ENCODE peak calls at places on chromosomes 6 and 20, in five cellular contexts. P is GM13977, W is K562, Q is neural crest cell, U is psoas muscle. F is an unnamed sample.

GRCh38 chr20:41318271-41318649 is 729 bp upstream of the ZHX3 start:
- DNase-seq in P (no peak), W (no peak), Q (no peak), U (no peak), F (no peak)

GRCh38 chr20:43448748-43449535 is 8.8 kb upstream of the SRSF6 start:
- DNase-seq in P (peak; percentile 68), W (peak; percentile 75), Q (peak; percentile 40), U (no peak), F (no peak)

GRCh38 chr20:49432562-49432961 is 49.9 kb downstream of the KCNB1 start:
- DNase-seq in P (no peak), W (no peak), Q (no peak), U (no peak), F (no peak)

GRCh38 chr6:84035484-84035883 is 1.9 kb downstream of the MRAP2 start:
- DNase-seq in P (no peak), W (no peak), Q (no peak), U (no peak), F (no peak)

GRCh38 chr6:133767571-133767970 is 121.3 kb upstream of the TCF21 start:
- DNase-seq in P (no peak), W (no peak), Q (no peak), U (no peak), F (no peak)

GRCh38 chr6:115898246-115898645 is 162.4 kb downstream of the FRK start:
- DNase-seq in P (no peak), W (no peak), Q (no peak), U (no peak), F (no peak)

GRCh38 chr6:117615981-117616961 is 14.0 kb upstream of the GOPC start:
- DNase-seq in P (no peak), W (no peak), Q (no peak), U (no peak), F (no peak)

GRCh38 chr6:119501798-119502483 is 152.4 kb upstream of the MAN1A1 start:
- DNase-seq in P (no peak), W (no peak), Q (no peak), U (no peak), F (no peak)

GRCh38 chr6:34027445-34027936 is 118.4 kb downstream of the GRM4 start:
- DNase-seq in P (peak; percentile 82), W (peak; percentile 63), Q (peak; percentile 67), U (peak; percentile 46), F (no peak)

GRCh38 chr6:28940294-28940858 is 16.6 kb upstream of the TRIM27 start:
- DNase-seq in P (peak; percentile 27), W (peak; percentile 79), Q (peak; percentile 48), U (no peak), F (no peak)

GRCh38 chr6:144217264-144217663 is 66.9 kb downstream of the STX11 start:
- DNase-seq in P (no peak), W (no peak), Q (no peak), U (no peak), F (no peak)

GRCh38 chr20:23132293-23132929 is 46.3 kb upstream of the CD93 start:
- DNase-seq in P (no peak), W (peak; percentile 77), Q (no peak), U (no peak), F (no peak)

GRCh38 chr20:2693996-2694471 is 1.5 kb downstream of the EBF4 start:
- DNase-seq in P (no peak), W (peak; percentile 9), Q (no peak), U (no peak), F (no peak)

DNA sequence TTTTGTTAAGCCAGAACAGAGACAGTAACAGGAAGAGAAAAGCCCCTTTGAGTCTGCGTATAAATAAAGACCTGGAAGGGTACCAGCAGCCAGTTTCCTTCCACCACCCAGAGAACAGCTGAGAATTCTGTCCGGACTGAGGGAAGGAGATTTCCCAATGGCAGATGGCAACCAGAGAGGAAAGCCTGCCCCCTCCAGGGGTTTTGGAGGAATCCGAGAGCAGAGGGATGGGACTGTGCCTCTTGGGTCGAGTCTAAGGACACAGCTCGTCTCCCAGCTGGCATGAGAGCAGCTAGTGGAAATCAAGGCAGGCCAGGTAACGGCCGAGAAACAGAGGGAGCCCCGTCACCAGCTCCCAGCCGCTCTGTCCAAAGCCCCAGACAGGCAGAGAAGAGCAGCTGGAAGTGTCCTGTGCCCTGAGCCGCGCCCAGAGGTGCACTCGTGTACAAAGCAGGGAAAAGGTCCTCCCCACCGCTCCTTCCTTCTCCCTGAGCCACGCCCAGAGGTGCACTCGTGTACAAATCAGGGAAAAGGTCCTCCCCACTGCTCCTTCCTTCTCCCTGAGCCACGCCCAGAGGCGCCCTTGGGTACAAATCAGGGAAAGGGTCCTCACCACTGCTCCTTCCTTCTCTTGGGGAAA is 134.0 kb upstream of the SNX9 start:
- DNase-seq in P (no peak), W (peak; percentile 49), Q (no peak), U (no peak), F (no peak)
- TF ChIP-seq CTCF in P (no peak), W (peak; percentile 46), Q (no peak), U (peak; percentile 30), F (peak; percentile 16)

GRCh38 chr6:26455357-26455970 is 2.3 kb upstream of the BTN2A1 start:
- DNase-seq in P (no peak), W (no peak), Q (no peak), U (no peak), F (no peak)

GRCh38 chr6:26457407-26457795 is 354 bp upstream of the BTN2A1 start:
- DNase-seq in P (no peak), W (no peak), Q (peak; percentile 36), U (peak; percentile 39), F (no peak)

GRCh38 chr6:26454641-26455040 is 3.1 kb upstream of the BTN2A1 start:
- DNase-seq in P (no peak), W (peak; percentile 30), Q (no peak), U (no peak), F (no peak)

GRCh38 chr6:26459023-26459810 is 1.5 kb downstream of the BTN2A1 start:
- DNase-seq in P (no peak), W (no peak), Q (no peak), U (no peak), F (no peak)

GRCh38 chr6:26457796-26458688 is at the start of gene BTN2A1:
- DNase-seq in P (peak; percentile 83), W (peak; percentile 94), Q (peak; percentile 56), U (peak; percentile 58), F (peak; percentile 85)
- TF ChIP-seq CTCF in P (no peak), W (no peak), Q (no peak), U (no peak), F (peak; percentile 2)

GRCh38 chr20:61918548-61918947 is 147.1 kb downstream of the TAF4 start:
- DNase-seq in P (no peak), W (no peak), Q (no peak), U (no peak), F (no peak)
- TF ChIP-seq CTCF in P (no peak), W (peak; percentile 18), Q (peak; percentile 31), U (no peak), F (no peak)

DNA sequence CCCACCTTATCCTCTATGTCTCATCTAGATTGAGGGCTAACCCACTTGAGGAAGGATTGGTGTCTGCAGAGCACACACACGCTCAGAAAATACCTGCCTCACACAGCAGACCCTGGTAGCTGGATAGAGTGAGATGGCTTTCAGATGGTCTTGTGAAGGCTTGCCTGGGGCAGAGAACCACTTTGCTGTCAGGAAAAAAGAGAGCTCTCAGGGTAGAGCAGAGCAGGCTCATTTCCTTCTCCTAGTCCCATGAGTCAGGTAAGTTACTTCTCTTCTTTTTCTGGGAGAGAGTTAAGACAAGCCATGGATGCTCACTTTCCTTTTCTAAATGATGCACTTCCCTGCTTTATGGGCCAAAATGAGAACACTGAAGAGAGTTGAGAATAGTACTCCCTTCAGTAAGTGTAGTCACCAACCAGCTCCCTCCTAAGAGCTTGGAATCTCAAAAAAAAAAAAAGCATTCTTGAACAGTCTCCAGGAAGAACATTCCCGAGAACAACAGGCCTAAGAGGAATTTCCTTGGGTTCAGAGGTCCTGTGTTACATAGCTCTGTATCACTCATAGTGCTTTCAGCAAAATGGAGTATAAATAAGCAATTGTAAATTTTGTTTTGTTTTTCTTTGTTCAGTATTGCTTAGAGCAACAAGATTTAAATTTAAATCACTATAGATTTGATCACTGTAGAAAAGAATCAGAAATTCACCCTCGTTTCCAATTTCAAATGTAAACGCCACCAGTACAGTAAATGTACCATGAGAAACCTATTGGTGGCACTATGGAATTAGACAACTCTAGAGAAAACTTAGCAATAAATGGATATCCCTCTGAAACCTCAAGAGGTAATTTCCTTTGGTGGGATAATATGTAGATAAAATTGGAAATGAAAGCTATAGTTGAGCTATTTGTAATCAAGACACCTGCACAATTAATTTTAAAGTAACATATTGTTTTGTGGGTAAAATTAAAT is 530.3 kb downstream of the RFPL4B start:
- DNase-seq in P (no peak), W (no peak), Q (no peak), U (no peak), F (peak; percentile 59)
- TF ChIP-seq CTCF in P (peak; percentile 12), W (peak; percentile 41), Q (no peak), U (no peak), F (no peak)

DNA sequence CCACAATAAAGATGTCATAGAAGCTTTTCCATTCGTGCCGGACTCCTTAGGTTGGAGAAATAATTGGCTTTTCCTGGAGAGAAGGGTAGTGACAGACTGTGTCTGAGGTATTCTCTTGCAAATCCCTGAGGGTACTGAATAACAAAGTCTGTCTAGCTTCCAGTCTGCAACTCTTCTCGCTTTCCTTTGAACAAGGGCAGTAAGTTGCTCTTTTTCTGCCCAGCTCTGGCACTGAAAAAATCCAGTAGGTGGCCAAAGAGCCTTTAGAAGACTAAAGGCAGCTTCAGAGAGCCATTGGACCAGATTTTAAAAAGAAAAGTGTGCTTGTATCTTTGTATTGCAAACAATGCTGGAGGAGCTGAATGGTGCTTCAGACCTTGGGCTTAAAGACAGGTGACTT is 20.7 kb upstream of the RREB1 start:
- DNase-seq in P (no peak), W (peak; percentile 23), Q (no peak), U (no peak), F (no peak)
- TF ChIP-seq CTCF in P (peak; percentile 24), W (no peak), Q (no peak), U (no peak), F (peak; percentile 34)

GRCh38 chr20:14055127-14055742 is 59.9 kb downstream of the MACROD2 start:
- DNase-seq in P (peak; percentile 29), W (peak; percentile 59), Q (peak; percentile 36), U (no peak), F (peak; percentile 47)
- TF ChIP-seq CTCF in P (peak; percentile 59), W (peak; percentile 62), Q (peak; percentile 82), U (peak; percentile 67), F (peak; percentile 56)

GRCh38 chr6:39088331-39088730 is 26.7 kb downstream of the SAYSD1 start:
- DNase-seq in P (no peak), W (peak; percentile 55), Q (peak; percentile 33), U (peak; percentile 22), F (peak; percentile 15)
- TF ChIP-seq CTCF in P (peak; percentile 23), W (peak; percentile 52), Q (peak; percentile 60), U (peak; percentile 40), F (peak; percentile 54)

F was measured in AG09319.